ENCODE peak calls at places on chromosome 15, in ten cellular contexts. X, W, K, I, S, H, R, Y, E and J are unnamed samples.

GRCh38 chr15:62770752-62771151 is 271.8 kb upstream of the TPM1 start:
- DNase-seq in K (no peak), I (no peak), E (no peak), S (no peak), R (peak; percentile 82), H (no peak), Y (no peak), X (no peak), W (peak; percentile 95), J (peak; percentile 82)

GRCh38 chr15:51335538-51335961 is 2.8 kb downstream of the CYP19A1 start:
- DNase-seq in E (no peak), Y (no peak), X (no peak), K (no peak), I (no peak), R (no peak), H (no peak), S (no peak), W (no peak), J (no peak)

GRCh38 chr15:35431281-35431680 is 114.7 kb downstream of the DPH6 start:
- DNase-seq in R (no peak), S (no peak), Y (no peak), W (no peak), K (no peak), H (no peak), E (no peak), I (no peak), X (no peak), J (no peak)

GRCh38 chr15:89105147-89105546 is 16.9 kb downstream of the ABHD2 start:
- DNase-seq in W (peak; percentile 79), E (no peak), H (no peak), R (peak; percentile 74), I (no peak), X (no peak), Y (no peak), K (no peak), S (no peak), J (peak; percentile 92)

GRCh38 chr15:32709295-32710033 is 8.3 kb upstream of the GREM1 start:
- DNase-seq in H (no peak), S (no peak), E (no peak), I (no peak), Y (no peak), W (no peak), K (no peak), X (no peak), R (no peak), J (no peak)

GRCh38 chr15:52424856-52425431 is 103.7 kb downstream of the MYO5A start:
- DNase-seq in S (no peak), X (no peak), W (no peak), E (no peak), R (no peak), K (no peak), H (no peak), Y (no peak), I (no peak), J (no peak)

GRCh38 chr15:69107025-69107620 is 53.3 kb upstream of the GLCE start:
- DNase-seq in I (no peak), E (no peak), Y (no peak), W (peak; percentile 73), R (no peak), H (no peak), X (no peak), K (no peak), S (no peak), J (no peak)

GRCh38 chr15:69457304-69458280 is 5.0 kb downstream of the RPLP1 start:
- DNase-seq in E (no peak), H (no peak), S (no peak), Y (no peak), W (peak; percentile 16), I (no peak), R (no peak), K (no peak), X (no peak), J (no peak)

GRCh38 chr15:57373251-57373881 is 2.9 kb upstream of the CGNL1 start:
- DNase-seq in R (no peak), S (no peak), Y (no peak), K (no peak), X (no peak), W (no peak), H (no peak), E (no peak), I (no peak), J (no peak)

GRCh38 chr15:44550256-44550655 is 13.3 kb downstream of the EIF3J start:
- DNase-seq in E (no peak), S (no peak), W (peak; percentile 42), K (no peak), I (no peak), Y (no peak), H (no peak), X (no peak), R (peak; percentile 30), J (peak; percentile 44)

GRCh38 chr15:45377630-45378148 is 655 bp downstream of the GATM start:
- DNase-seq in R (no peak), X (no peak), S (peak; percentile 38), E (no peak), I (peak; percentile 53), H (no peak), W (no peak), Y (peak; percentile 63), K (peak; percentile 35), J (peak; percentile 31)

GRCh38 chr15:67095834-67096366 is 30.5 kb downstream of the SMAD3 start:
- DNase-seq in I (no peak), K (no peak), S (no peak), H (no peak), X (no peak), E (no peak), R (no peak), Y (no peak), W (no peak), J (no peak)

GRCh38 chr15:70269991-70270751 is 172.5 kb upstream of the TLE3 start:
- DNase-seq in S (no peak), K (peak; percentile 23), Y (no peak), I (no peak), R (no peak), W (peak; percentile 47), X (no peak), E (no peak), H (no peak), J (peak; percentile 44)

GRCh38 chr15:75696303-75696657 is 16.4 kb downstream of the CSPG4 start:
- DNase-seq in S (peak; percentile 52), K (no peak), H (no peak), W (peak; percentile 94), X (no peak), Y (no peak), R (no peak), I (no peak), E (no peak), J (no peak)

GRCh38 chr15:75817151-75817935 is 25.9 kb upstream of the UBE2Q2 start:
- DNase-seq in E (no peak), H (no peak), I (no peak), W (no peak), R (peak; percentile 38), S (no peak), X (no peak), K (no peak), Y (no peak), J (no peak)

GRCh38 chr15:27512281-27513001 is 541.5 kb downstream of the GABRG3 start:
- DNase-seq in X (no peak), S (no peak), I (no peak), R (no peak), W (peak; percentile 81), E (no peak), K (no peak), Y (no peak), H (no peak), J (no peak)

GRCh38 chr15:90934256-90934948 is 683 bp upstream of the UNC45A start:
- DNase-seq in K (peak; percentile 80), Y (peak; percentile 81), S (peak; percentile 86), X (peak; percentile 91), I (peak; percentile 87), W (peak; percentile 91), E (peak; percentile 78), R (peak; percentile 89), H (peak; percentile 89), J (peak; percentile 91)

GRCh38 chr15:33098082-33099058 is 96.1 kb downstream of the FMN1 start:
- DNase-seq in W (peak; percentile 71), Y (no peak), E (no peak), X (no peak), H (no peak), S (no peak), R (peak; percentile 77), K (no peak), I (no peak), J (peak; percentile 82)

GRCh38 chr15:94858011-94858410 is 626.6 kb downstream of the MCTP2 start:
- DNase-seq in R (no peak), H (no peak), E (no peak), Y (no peak), W (no peak), S (no peak), K (no peak), I (no peak), X (no peak), J (no peak)